ENCODE peak calls at places on chromosomes 11 and 22, in six cellular contexts. F is caudate nucleus, T is HCT116, K is thoracic aorta, G is heart right ventricle, V is lung. E is an unnamed sample.

GRCh38 chr11:131372243-131372930 is 2.0 kb downstream of the NTM start:
- DNase-seq in K (no peak), G (no peak), V (no peak), F (no peak), T (no peak), E (no peak)

GRCh38 chr22:28375761-28376534 is 303.7 kb downstream of the TTC28 start:
- DNase-seq in K (no peak), T (no peak), G (no peak), F (no peak), V (no peak), E (no peak)

GRCh38 chr11:122851366-122852011 is 13.2 kb downstream of the CRTAM start:
- DNase-seq in V (no peak), K (no peak), T (no peak), F (peak), G (no peak), E (no peak)

GRCh38 chr11:125295922-125296321 is 131.4 kb downstream of the PKNOX2 start:
- DNase-seq in T (no peak), K (no peak), F (no peak), V (no peak), G (peak), E (no peak)

GRCh38 chr22:31250740-31251330 is 38.7 kb downstream of the LIMK2 start:
- DNase-seq in T (no peak), F (no peak), G (no peak), K (no peak), V (no peak), E (peak)

GRCh38 chr11:79375818-79376550 is 64.8 kb downstream of the TENM4 start:
- DNase-seq in F (no peak), T (no peak), V (no peak), K (no peak), G (no peak), E (no peak)

GRCh38 chr22:20721409-20722218 is 52.3 kb upstream of the SERPIND1 start:
- DNase-seq in G (no peak), T (no peak), V (no peak), K (no peak), F (peak), E (no peak)

GRCh38 chr11:134374891-134375550 is 37.0 kb downstream of the B3GAT1 start:
- DNase-seq in K (no peak), G (no peak), T (no peak), F (no peak), V (no peak), E (no peak)

GRCh38 chr22:33013051-33013450 is 45.1 kb downstream of the SYN3 start:
- DNase-seq in V (no peak), K (no peak), G (no peak), F (no peak), T (no peak), E (no peak)

GRCh38 chr11:113664069-113664980 is 41.8 kb downstream of the TMPRSS5 start:
- DNase-seq in K (no peak), G (no peak), T (peak), V (no peak), F (no peak), E (no peak)

GRCh38 chr11:119085523-119085878 is 820 bp downstream of the HMBS start:
- DNase-seq in T (no peak), F (no peak), K (no peak), G (no peak), V (no peak), E (no peak)

GRCh38 chr11:25566298-25567200 is 765.4 kb upstream of the ANO3 start:
- DNase-seq in T (no peak), G (peak), K (no peak), F (no peak), V (peak), E (peak)

GRCh38 chr11:134578807-134579708 is 167.0 kb upstream of the B3GAT1 start:
- DNase-seq in F (no peak), T (peak), G (no peak), K (no peak), V (peak), E (no peak)

GRCh38 chr11:8315463-8315862 is 51.8 kb upstream of the LMO1 start:
- DNase-seq in F (no peak), K (no peak), G (no peak), V (no peak), T (no peak), E (no peak)

GRCh38 chr22:21032037-21032842 is at the start of gene SLC7A4:
- DNase-seq in V (no peak), F (no peak), G (no peak), T (no peak), K (no peak), E (no peak)

GRCh38 chr22:40728731-40729189 is 49.5 kb downstream of the MCHR1 start:
- DNase-seq in F (no peak), V (peak), G (no peak), T (no peak), K (no peak), E (no peak)

GRCh38 chr22:46030241-46030880 is 53.4 kb upstream of the WNT7B start:
- DNase-seq in F (no peak), T (no peak), K (no peak), V (no peak), G (no peak), E (no peak)

GRCh38 chr11:69155302-69156198 is at the start of gene SMIM38:
- DNase-seq in V (no peak), G (peak), K (no peak), F (no peak), T (no peak), E (no peak)

E was measured in mucosa of gallbladder.